ENCODE peak calls at places on chromosomes 16 and 17, in eight cellular contexts. One of them, this sample, is unnamed.

GRCh38 chr17:21678451-21679081 is 13.8 kb upstream of the KCNJ18 start:
- DNase-seq in breast epithelium: peak; percentile 50
- DNase-seq in upper lobe of right lung: peak; percentile 67
- DNase-seq in Peyer's patch: peak; percentile 43
- DNase-seq in CD8-positive, alpha-beta T cell: no peak
- DNase-seq in heart right ventricle: no peak
- DNase-seq in BE2C: no peak
- DNase-seq in brain microvascular endothelial cell: no peak
- DNase-seq in this sample: no peak

GRCh38 chr16:24045641-24046040 is 209.9 kb downstream of the PRKCB start:
- DNase-seq in breast epithelium: no peak
- DNase-seq in upper lobe of right lung: no peak
- DNase-seq in Peyer's patch: no peak
- DNase-seq in CD8-positive, alpha-beta T cell: no peak
- DNase-seq in heart right ventricle: no peak
- DNase-seq in BE2C: peak; percentile 26
- DNase-seq in brain microvascular endothelial cell: no peak
- DNase-seq in this sample: no peak

GRCh38 chr17:12821376-12821940 is 32.2 kb downstream of the ARHGAP44 start:
- DNase-seq in breast epithelium: no peak
- DNase-seq in upper lobe of right lung: no peak
- DNase-seq in Peyer's patch: no peak
- DNase-seq in CD8-positive, alpha-beta T cell: no peak
- DNase-seq in heart right ventricle: no peak
- DNase-seq in BE2C: no peak
- DNase-seq in brain microvascular endothelial cell: no peak
- DNase-seq in this sample: peak; percentile 44

GRCh38 chr16:23948949-23949392 is 113.2 kb downstream of the PRKCB start:
- DNase-seq in breast epithelium: no peak
- DNase-seq in upper lobe of right lung: no peak
- DNase-seq in Peyer's patch: no peak
- DNase-seq in CD8-positive, alpha-beta T cell: peak; percentile 82
- DNase-seq in heart right ventricle: no peak
- DNase-seq in BE2C: no peak
- DNase-seq in brain microvascular endothelial cell: no peak
- DNase-seq in this sample: no peak

GRCh38 chr16:38941-39892 is 14.2 kb downstream of the POLR3K start:
- DNase-seq in breast epithelium: peak; percentile 59
- DNase-seq in upper lobe of right lung: no peak
- DNase-seq in Peyer's patch: peak; percentile 59
- DNase-seq in CD8-positive, alpha-beta T cell: peak; percentile 66
- DNase-seq in heart right ventricle: no peak
- DNase-seq in BE2C: no peak
- DNase-seq in brain microvascular endothelial cell: no peak
- DNase-seq in this sample: peak; percentile 30

GRCh38 chr17:17732892-17733670 is 51.8 kb downstream of the RAI1 start:
- DNase-seq in breast epithelium: no peak
- DNase-seq in upper lobe of right lung: no peak
- DNase-seq in Peyer's patch: no peak
- DNase-seq in CD8-positive, alpha-beta T cell: no peak
- DNase-seq in heart right ventricle: no peak
- DNase-seq in BE2C: no peak
- DNase-seq in brain microvascular endothelial cell: peak; percentile 58
- DNase-seq in this sample: no peak

GRCh38 chr16:24758373-24758772 is 28.9 kb downstream of the TNRC6A start:
- DNase-seq in breast epithelium: no peak
- DNase-seq in upper lobe of right lung: no peak
- DNase-seq in Peyer's patch: no peak
- DNase-seq in CD8-positive, alpha-beta T cell: no peak
- DNase-seq in heart right ventricle: no peak
- DNase-seq in BE2C: no peak
- DNase-seq in brain microvascular endothelial cell: peak; percentile 47
- DNase-seq in this sample: no peak

GRCh38 chr17:4988168-4988567 is 693 bp upstream of the CAMTA2 start:
- DNase-seq in breast epithelium: no peak
- DNase-seq in upper lobe of right lung: no peak
- DNase-seq in Peyer's patch: no peak
- DNase-seq in CD8-positive, alpha-beta T cell: no peak
- DNase-seq in heart right ventricle: no peak
- DNase-seq in BE2C: no peak
- DNase-seq in brain microvascular endothelial cell: no peak
- DNase-seq in this sample: no peak

GRCh38 chr17:15341385-15341849 is at the start of gene TEKT3:
- DNase-seq in breast epithelium: peak; percentile 89
- DNase-seq in upper lobe of right lung: peak; percentile 92
- DNase-seq in Peyer's patch: peak; percentile 92
- DNase-seq in CD8-positive, alpha-beta T cell: no peak
- DNase-seq in heart right ventricle: peak; percentile 84
- DNase-seq in BE2C: peak; percentile 88
- DNase-seq in brain microvascular endothelial cell: peak; percentile 72
- DNase-seq in this sample: no peak

GRCh38 chr16:13953501-13953900 is 33.5 kb downstream of the ERCC4 start:
- DNase-seq in breast epithelium: no peak
- DNase-seq in upper lobe of right lung: no peak
- DNase-seq in Peyer's patch: no peak
- DNase-seq in CD8-positive, alpha-beta T cell: no peak
- DNase-seq in heart right ventricle: no peak
- DNase-seq in BE2C: no peak
- DNase-seq in brain microvascular endothelial cell: no peak
- DNase-seq in this sample: no peak

GRCh38 chr17:70369296-70369855 is 200.0 kb downstream of the KCNJ2 start:
- DNase-seq in breast epithelium: no peak
- DNase-seq in upper lobe of right lung: no peak
- DNase-seq in Peyer's patch: no peak
- DNase-seq in CD8-positive, alpha-beta T cell: no peak
- DNase-seq in heart right ventricle: no peak
- DNase-seq in BE2C: no peak
- DNase-seq in brain microvascular endothelial cell: no peak
- DNase-seq in this sample: no peak

GRCh38 chr16:49564577-49565224 is 191.1 kb downstream of the C16orf78 start:
- DNase-seq in breast epithelium: no peak
- DNase-seq in upper lobe of right lung: no peak
- DNase-seq in Peyer's patch: no peak
- DNase-seq in CD8-positive, alpha-beta T cell: no peak
- DNase-seq in heart right ventricle: no peak
- DNase-seq in BE2C: no peak
- DNase-seq in brain microvascular endothelial cell: no peak
- DNase-seq in this sample: no peak

GRCh38 chr17:48175692-48176450 is 68.3 kb downstream of the SNX11 start:
- DNase-seq in breast epithelium: no peak
- DNase-seq in upper lobe of right lung: no peak
- DNase-seq in Peyer's patch: no peak
- DNase-seq in CD8-positive, alpha-beta T cell: no peak
- DNase-seq in heart right ventricle: no peak
- DNase-seq in BE2C: no peak
- DNase-seq in brain microvascular endothelial cell: peak; percentile 59
- DNase-seq in this sample: no peak

GRCh38 chr17:19753049-19753444 is 4.9 kb upstream of the ALDH3A1 start:
- DNase-seq in breast epithelium: peak; percentile 77
- DNase-seq in upper lobe of right lung: peak; percentile 91
- DNase-seq in Peyer's patch: peak; percentile 84
- DNase-seq in CD8-positive, alpha-beta T cell: no peak
- DNase-seq in heart right ventricle: peak; percentile 67
- DNase-seq in BE2C: no peak
- DNase-seq in brain microvascular endothelial cell: peak; percentile 51
- DNase-seq in this sample: peak; percentile 62

GRCh38 chr17:76588182-76588581 is 2.5 kb upstream of the ST6GALNAC2 start:
- DNase-seq in breast epithelium: no peak
- DNase-seq in upper lobe of right lung: peak; percentile 27
- DNase-seq in Peyer's patch: no peak
- DNase-seq in CD8-positive, alpha-beta T cell: no peak
- DNase-seq in heart right ventricle: no peak
- DNase-seq in BE2C: no peak
- DNase-seq in brain microvascular endothelial cell: no peak
- DNase-seq in this sample: no peak

GRCh38 chr17:76584427-76585047 is 1.1 kb downstream of the ST6GALNAC2 start:
- DNase-seq in breast epithelium: no peak
- DNase-seq in upper lobe of right lung: peak; percentile 65
- DNase-seq in Peyer's patch: no peak
- DNase-seq in CD8-positive, alpha-beta T cell: no peak
- DNase-seq in heart right ventricle: no peak
- DNase-seq in BE2C: no peak
- DNase-seq in brain microvascular endothelial cell: no peak
- DNase-seq in this sample: no peak

GRCh38 chr17:76585048-76585648 is 512 bp downstream of the ST6GALNAC2 start:
- DNase-seq in breast epithelium: no peak
- DNase-seq in upper lobe of right lung: peak; percentile 77
- DNase-seq in Peyer's patch: peak; percentile 63
- DNase-seq in CD8-positive, alpha-beta T cell: peak; percentile 49
- DNase-seq in heart right ventricle: no peak
- DNase-seq in BE2C: no peak
- DNase-seq in brain microvascular endothelial cell: no peak
- DNase-seq in this sample: no peak

GRCh38 chr17:76585649-76586593 is at the start of gene ST6GALNAC2:
- DNase-seq in breast epithelium: peak; percentile 81
- DNase-seq in upper lobe of right lung: peak; percentile 95
- DNase-seq in Peyer's patch: peak; percentile 77
- DNase-seq in CD8-positive, alpha-beta T cell: peak; percentile 62
- DNase-seq in heart right ventricle: peak; percentile 45
- DNase-seq in BE2C: peak; percentile 74
- DNase-seq in brain microvascular endothelial cell: no peak
- DNase-seq in this sample: no peak

GRCh38 chr17:76586741-76587487 is 1.3 kb upstream of the ST6GALNAC2 start:
- DNase-seq in breast epithelium: no peak
- DNase-seq in upper lobe of right lung: peak; percentile 66
- DNase-seq in Peyer's patch: no peak
- DNase-seq in CD8-positive, alpha-beta T cell: no peak
- DNase-seq in heart right ventricle: no peak
- DNase-seq in BE2C: peak; percentile 77
- DNase-seq in brain microvascular endothelial cell: no peak
- DNase-seq in this sample: no peak
- H3K4me3 ChIP-seq in breast epithelium: peak overlapping the region; percentile 76
- H3K4me3 ChIP-seq in upper lobe of right lung: no peak overlapping the region
- H3K4me3 ChIP-seq in Peyer's patch: no peak overlapping the region
- H3K4me3 ChIP-seq in CD8-positive, alpha-beta T cell: no peak overlapping the region
- H3K4me3 ChIP-seq in heart right ventricle: no peak overlapping the region
- H3K4me3 ChIP-seq in BE2C: peak overlapping the region; percentile 15
- H3K4me3 ChIP-seq in brain microvascular endothelial cell: no peak overlapping the region
- H3K4me3 ChIP-seq in this sample: no peak overlapping the region

DNA sequence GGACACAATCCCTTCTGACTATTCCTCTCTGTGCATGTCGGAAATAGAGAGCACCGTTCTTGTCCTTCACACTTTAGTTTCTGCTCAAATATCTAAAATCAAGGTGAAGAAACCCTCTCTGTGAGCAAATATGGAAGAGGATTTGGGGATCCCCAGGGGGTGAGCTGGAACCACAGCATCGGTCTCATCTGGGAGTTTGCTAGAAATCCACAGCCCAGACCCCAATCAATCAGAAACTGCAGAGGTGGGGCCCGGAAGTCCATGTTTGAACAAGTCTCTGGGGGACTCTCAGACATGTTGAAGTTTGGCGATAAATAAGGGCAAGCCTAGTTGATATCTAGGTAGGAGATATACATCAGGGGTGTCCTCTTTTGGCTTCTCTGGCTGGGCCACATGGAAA is 168.2 kb upstream of the FOXF1 start:
- DNase-seq in breast epithelium: no peak
- DNase-seq in upper lobe of right lung: no peak
- DNase-seq in Peyer's patch: no peak
- DNase-seq in CD8-positive, alpha-beta T cell: no peak
- DNase-seq in heart right ventricle: no peak
- DNase-seq in BE2C: no peak
- DNase-seq in brain microvascular endothelial cell: no peak
- DNase-seq in this sample: no peak
- TF ChIP-seq CTCF in breast epithelium: no peak
- TF ChIP-seq CTCF in upper lobe of right lung: no peak
- TF ChIP-seq CTCF in Peyer's patch: no peak
- TF ChIP-seq CTCF in CD8-positive, alpha-beta T cell: no peak
- TF ChIP-seq CTCF in heart right ventricle: no peak
- TF ChIP-seq CTCF in BE2C: no peak
- TF ChIP-seq CTCF in brain microvascular endothelial cell: no peak
- TF ChIP-seq CTCF in this sample: no peak

GRCh38 chr16:64390102-64390501 is 731.8 kb downstream of the CDH11 start:
- DNase-seq in breast epithelium: no peak
- DNase-seq in upper lobe of right lung: no peak
- DNase-seq in Peyer's patch: no peak
- DNase-seq in CD8-positive, alpha-beta T cell: no peak
- DNase-seq in heart right ventricle: no peak
- DNase-seq in BE2C: no peak
- DNase-seq in brain microvascular endothelial cell: no peak
- DNase-seq in this sample: no peak

GRCh38 chr16:64392456-64392855 is 729.4 kb downstream of the CDH11 start:
- DNase-seq in breast epithelium: no peak
- DNase-seq in upper lobe of right lung: no peak
- DNase-seq in Peyer's patch: no peak
- DNase-seq in CD8-positive, alpha-beta T cell: no peak
- DNase-seq in heart right ventricle: no peak
- DNase-seq in BE2C: no peak
- DNase-seq in brain microvascular endothelial cell: no peak
- DNase-seq in this sample: no peak

GRCh38 chr16:64394061-64394460 is 727.8 kb downstream of the CDH11 start:
- DNase-seq in breast epithelium: no peak
- DNase-seq in upper lobe of right lung: no peak
- DNase-seq in Peyer's patch: no peak
- DNase-seq in CD8-positive, alpha-beta T cell: no peak
- DNase-seq in heart right ventricle: no peak
- DNase-seq in BE2C: no peak
- DNase-seq in brain microvascular endothelial cell: no peak
- DNase-seq in this sample: no peak

GRCh38 chr16:64397042-64397441 is 724.8 kb downstream of the CDH11 start:
- DNase-seq in breast epithelium: no peak
- DNase-seq in upper lobe of right lung: no peak
- DNase-seq in Peyer's patch: no peak
- DNase-seq in CD8-positive, alpha-beta T cell: no peak
- DNase-seq in heart right ventricle: no peak
- DNase-seq in BE2C: no peak
- DNase-seq in brain microvascular endothelial cell: peak; percentile 75
- DNase-seq in this sample: no peak

DNA sequence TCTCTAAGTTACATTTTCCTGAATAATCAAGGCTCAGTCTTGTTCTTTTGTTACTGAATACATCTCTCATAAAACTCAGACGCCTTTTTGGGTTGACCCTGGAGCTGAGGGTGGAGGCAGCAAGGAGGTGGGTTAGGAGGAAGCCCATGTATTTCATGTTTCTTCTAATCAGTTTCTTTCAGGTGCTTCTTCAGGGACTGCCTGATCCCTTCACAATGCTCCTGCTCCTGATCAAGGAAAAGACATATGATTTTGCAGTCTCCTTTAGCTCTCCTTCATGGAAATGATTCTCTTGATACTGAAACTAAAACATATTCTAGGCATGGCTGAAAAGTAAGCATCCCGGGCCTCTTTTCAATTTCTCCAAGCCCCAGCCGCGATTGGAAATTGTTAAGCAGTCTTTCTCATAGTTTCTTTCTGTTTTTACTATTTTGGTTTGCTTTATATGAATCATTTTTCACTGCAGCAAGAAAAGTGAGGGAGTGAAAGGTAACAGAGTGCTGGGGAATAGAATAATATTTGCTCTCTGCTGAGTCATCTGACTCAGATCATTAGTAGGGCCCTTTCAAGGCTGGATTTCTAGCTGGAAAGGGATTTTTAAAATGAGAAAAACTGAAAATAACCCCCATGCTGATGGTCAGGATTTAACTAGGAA is 730.7 kb downstream of the CDH11 start:
- DNase-seq in breast epithelium: no peak
- DNase-seq in upper lobe of right lung: no peak
- DNase-seq in Peyer's patch: no peak
- DNase-seq in CD8-positive, alpha-beta T cell: no peak
- DNase-seq in heart right ventricle: no peak
- DNase-seq in BE2C: no peak
- DNase-seq in brain microvascular endothelial cell: peak; percentile 37
- DNase-seq in this sample: no peak
- H3K4me3 ChIP-seq in breast epithelium: peak overlapping the region; percentile 12
- H3K4me3 ChIP-seq in upper lobe of right lung: no peak overlapping the region
- H3K4me3 ChIP-seq in Peyer's patch: no peak overlapping the region
- H3K4me3 ChIP-seq in CD8-positive, alpha-beta T cell: no peak overlapping the region
- H3K4me3 ChIP-seq in heart right ventricle: no peak overlapping the region
- H3K4me3 ChIP-seq in BE2C: no peak overlapping the region
- H3K4me3 ChIP-seq in brain microvascular endothelial cell: no peak overlapping the region
- H3K4me3 ChIP-seq in this sample: no peak overlapping the region

GRCh38 chr16:4477966-4478365 is 1.8 kb downstream of the HMOX2 start:
- DNase-seq in breast epithelium: no peak
- DNase-seq in upper lobe of right lung: no peak
- DNase-seq in Peyer's patch: no peak
- DNase-seq in CD8-positive, alpha-beta T cell: no peak
- DNase-seq in heart right ventricle: no peak
- DNase-seq in BE2C: no peak
- DNase-seq in brain microvascular endothelial cell: no peak
- DNase-seq in this sample: no peak
- TF ChIP-seq CTCF in breast epithelium: no peak
- TF ChIP-seq CTCF in upper lobe of right lung: peak; percentile 16
- TF ChIP-seq CTCF in Peyer's patch: no peak
- TF ChIP-seq CTCF in CD8-positive, alpha-beta T cell: peak; percentile 27
- TF ChIP-seq CTCF in heart right ventricle: peak; percentile 11
- TF ChIP-seq CTCF in BE2C: peak; percentile 38
- TF ChIP-seq CTCF in brain microvascular endothelial cell: peak; percentile 39
- TF ChIP-seq CTCF in this sample: no peak

This sample was measured in LNCaP clone FGC.